ENCODE peak calls at places on chromosome 3, in ten cellular contexts. D is uterus, L is fibroblast of lung, I is sigmoid colon, S is prostate gland, G is cardiac muscle cell, U is pancreas, N is H9, Z is left lung, H is tibial artery. M is an unnamed sample.

GRCh38 chr3:38003371-38003816 is 12.8 kb downstream of the VILL start:
- DNase-seq in D (peak; percentile 66), S (peak; percentile 65), I (peak; percentile 86), U (peak; percentile 36), H (no peak), G (peak; percentile 60), Z (peak; percentile 44), L (peak; percentile 23), N (peak; percentile 83), M (peak; percentile 67)

GRCh38 chr3:26236511-26236910 is 386.1 kb upstream of the LRRC3B start:
- DNase-seq in H (no peak), G (peak; percentile 1), I (no peak), Z (no peak), L (no peak), S (no peak), N (no peak), U (no peak), D (peak; percentile 19), M (no peak)

GRCh38 chr3:177358085-177358967 is 161.0 kb upstream of the TBL1XR1 start:
- DNase-seq in S (no peak), Z (peak; percentile 88), H (peak; percentile 80), I (peak; percentile 83), D (peak; percentile 56), N (peak; percentile 75), G (peak; percentile 96), U (no peak), L (peak; percentile 90), M (peak; percentile 71)

GRCh38 chr3:48682786-48683185 is 2.9 kb downstream of the NCKIPSD start:
- DNase-seq in L (no peak), S (no peak), Z (no peak), U (no peak), G (no peak), D (no peak), I (no peak), N (no peak), H (no peak), M (no peak)

GRCh38 chr3:150876866-150877265 is 28.4 kb downstream of the MINDY4B start:
- DNase-seq in G (no peak), D (no peak), U (no peak), N (no peak), I (no peak), H (no peak), L (no peak), Z (no peak), S (no peak), M (no peak)

GRCh38 chr3:15497984-15498383 is 23.5 kb downstream of the COLQ start:
- DNase-seq in G (no peak), D (no peak), I (no peak), U (no peak), H (no peak), Z (no peak), N (no peak), L (no peak), S (no peak), M (no peak)

GRCh38 chr3:66485291-66485968 is 15.4 kb downstream of the LRIG1 start:
- DNase-seq in Z (no peak), U (no peak), L (peak; percentile 94), I (peak; percentile 81), H (peak; percentile 78), N (no peak), D (no peak), S (no peak), G (peak; percentile 36), M (no peak)

GRCh38 chr3:193942516-193943055 is 193.4 kb upstream of the HES1 start:
- DNase-seq in D (no peak), N (no peak), Z (no peak), H (no peak), G (no peak), L (no peak), U (no peak), I (no peak), S (no peak), M (no peak)

GRCh38 chr3:53941945-53942344 is 50.3 kb upstream of the SELENOK start:
- DNase-seq in I (no peak), D (no peak), G (peak; percentile 66), L (peak; percentile 8), Z (no peak), N (no peak), U (no peak), S (no peak), H (no peak), M (no peak)

GRCh38 chr3:170056710-170057454 is 19.1 kb downstream of the GPR160 start:
- DNase-seq in I (no peak), G (no peak), U (no peak), N (no peak), D (no peak), S (no peak), Z (no peak), H (no peak), L (no peak), M (no peak)

GRCh38 chr3:170057550-170057949 is 19.8 kb downstream of the GPR160 start:
- DNase-seq in G (no peak), N (no peak), D (no peak), U (peak; percentile 62), I (no peak), Z (no peak), S (no peak), H (no peak), L (no peak), M (no peak)

GRCh38 chr3:170055209-170055608 is 17.4 kb downstream of the GPR160 start:
- DNase-seq in I (no peak), Z (no peak), H (no peak), D (no peak), S (no peak), L (peak; percentile 58), N (no peak), U (no peak), G (no peak), M (no peak)

GRCh38 chr3:170052398-170052797 is 14.6 kb downstream of the GPR160 start:
- DNase-seq in H (no peak), Z (no peak), S (no peak), I (no peak), N (no peak), L (no peak), G (no peak), U (no peak), D (no peak), M (no peak)

GRCh38 chr3:170054204-170054603 is 16.4 kb downstream of the GPR160 start:
- DNase-seq in I (no peak), G (no peak), S (no peak), L (no peak), U (no peak), H (no peak), Z (no peak), D (no peak), N (no peak), M (no peak)
- TF ChIP-seq CTCF in I (no peak), G (peak; percentile 39), S (no peak), L (peak; percentile 45), U (no peak), H (no peak), Z (no peak), D (no peak), N (peak; percentile 42), M (peak; percentile 23)

GRCh38 chr3:97831140-97831539 is 9.3 kb downstream of the CRYBG3 start:
- DNase-seq in S (no peak), D (no peak), U (no peak), I (no peak), H (no peak), L (no peak), Z (no peak), G (no peak), N (no peak), M (no peak)
- H3K27ac ChIP-seq in S (no peak overlapping the region), D (no peak overlapping the region), U (no peak overlapping the region), I (no peak overlapping the region), H (no peak overlapping the region), L (no peak overlapping the region), Z (no peak overlapping the region), G (no peak overlapping the region), N (no peak overlapping the region), M (no peak overlapping the region)

GRCh38 chr3:30631237-30631961 is 25.0 kb downstream of the TGFBR2 start:
- DNase-seq in L (peak; percentile 65), S (no peak), D (no peak), G (peak; percentile 66), H (no peak), Z (no peak), I (no peak), N (no peak), U (no peak), M (no peak)

GRCh38 chr3:30632521-30632920 is 26.1 kb downstream of the TGFBR2 start:
- DNase-seq in S (no peak), Z (no peak), D (no peak), N (no peak), H (no peak), G (no peak), I (no peak), U (no peak), L (no peak), M (no peak)

GRCh38 chr3:30632065-30632464 is 25.7 kb downstream of the TGFBR2 start:
- DNase-seq in L (no peak), I (no peak), Z (no peak), U (no peak), H (no peak), S (no peak), N (no peak), G (peak; percentile 49), D (no peak), M (no peak)

GRCh38 chr3:30635072-30635471 is 28.7 kb downstream of the TGFBR2 start:
- DNase-seq in D (no peak), N (no peak), S (no peak), G (no peak), U (no peak), H (no peak), I (no peak), L (no peak), Z (no peak), M (no peak)

DNA sequence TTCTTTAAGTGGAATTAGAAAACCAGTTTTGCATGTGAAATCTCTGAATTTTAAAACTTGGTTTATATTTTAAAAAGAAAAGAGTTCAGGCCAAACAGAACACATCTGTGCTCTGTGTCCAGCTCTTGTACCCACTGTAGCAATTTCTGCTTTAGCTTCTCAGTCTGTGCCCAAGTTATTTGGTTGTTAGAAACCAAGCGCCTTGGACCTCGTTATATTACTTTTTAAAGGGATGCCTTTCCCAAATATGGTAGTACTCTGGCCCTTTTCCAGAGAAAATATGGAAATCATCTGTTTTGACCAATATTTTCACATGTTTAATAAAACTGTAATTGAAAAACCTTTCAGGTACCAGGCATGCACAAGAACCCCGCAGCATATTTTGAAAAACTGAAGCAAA is 27.3 kb downstream of the TGFBR2 start:
- DNase-seq in Z (no peak), L (no peak), G (no peak), D (no peak), N (no peak), H (no peak), U (no peak), S (no peak), I (no peak), M (no peak)
- H3K4me1 ChIP-seq in Z (peaks cover 36% of the 10 kb centered on the region), L (no peaks in the 10 kb centered on the region), G (peaks cover 9% of the 10 kb centered on the region), D (peaks cover 13% of the 10 kb centered on the region), N (peaks cover 5% of the 10 kb centered on the region), H (peaks cover 96% of the 10 kb centered on the region), U (peaks cover 8% of the 10 kb centered on the region), S (no peaks in the 10 kb centered on the region), I (peaks cover 96% of the 10 kb centered on the region), M (peaks cover 98% of the 10 kb centered on the region)

DNA sequence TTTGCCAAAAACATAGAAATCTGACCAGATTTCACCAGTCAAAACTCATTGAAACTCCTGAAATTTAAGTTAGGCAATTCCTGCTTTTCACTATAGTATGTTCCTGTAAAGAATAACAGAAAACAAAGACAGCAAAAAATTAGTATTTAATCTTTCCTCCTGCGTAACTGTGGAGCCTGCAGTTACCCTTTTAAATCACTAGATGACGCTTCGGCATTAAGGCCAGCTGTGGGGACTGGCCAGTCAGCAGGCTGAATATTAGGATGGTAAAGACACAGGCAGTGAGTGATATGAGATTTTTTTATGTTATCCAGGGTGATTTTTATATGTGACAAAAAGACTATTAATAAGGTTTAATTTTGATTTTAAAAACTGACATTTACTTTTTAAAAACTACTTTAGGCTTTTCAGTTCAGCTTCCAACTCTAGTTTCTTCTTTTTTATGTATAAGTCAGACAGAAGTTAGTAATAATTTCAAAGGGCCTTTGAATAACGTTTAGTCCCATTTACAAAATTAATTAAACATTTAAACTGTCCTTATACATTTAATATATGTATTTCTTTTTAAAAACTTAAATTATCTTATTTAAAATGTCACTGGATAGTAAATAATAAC is 165.1 kb downstream of the PPM1L start:
- DNase-seq in D (no peak), H (no peak), I (no peak), L (peak; percentile 35), N (peak; percentile 36), Z (no peak), U (no peak), G (peak; percentile 64), S (no peak), M (no peak)
- TF ChIP-seq CTCF in D (peak; percentile 66), H (peak; percentile 81), I (peak; percentile 75), L (peak; percentile 94), N (peak; percentile 86), Z (peak; percentile 81), U (peak; percentile 56), G (peak; percentile 89), S (no peak), M (peak; percentile 91)